ENCODE peak calls at places on chromosomes 13 and 19, in four cellular contexts. X, U, N and Y are unnamed samples.
A peak's percentile ranks its signal among the peaks of the same experiment; 100 is the strongest.

GRCh38 chr19:34269968-34270621 is 15.7 kb downstream of the GARRE1 start:
- DNase-seq in X (peak; percentile 50), U (peak; percentile 71), N (no peak), Y (peak; percentile 57)

GRCh38 chr13:75446874-75447273 is 35.1 kb downstream of the TBC1D4 start:
- DNase-seq in X (no peak), U (no peak), N (no peak), Y (no peak)

GRCh38 chr13:56907766-56908165 is 233.0 kb upstream of the PRR20A start:
- DNase-seq in X (no peak), U (peak; percentile 47), N (no peak), Y (no peak)

GRCh38 chr13:99893567-99893966 is 78.0 kb downstream of the ZIC5 start:
- DNase-seq in X (no peak), U (no peak), N (no peak), Y (no peak)

GRCh38 chr13:95145587-95145986 is 155.7 kb downstream of the ABCC4 start:
- DNase-seq in X (no peak), U (no peak), N (no peak), Y (no peak)

GRCh38 chr19:30171138-30171635 is 201.0 kb upstream of the ZNF536 start:
- DNase-seq in X (no peak), U (no peak), N (no peak), Y (no peak)

GRCh38 chr13:112510002-112510780 is 77.8 kb downstream of the TUBGCP3 start:
- DNase-seq in X (peak; percentile 70), U (peak; percentile 69), N (peak; percentile 63), Y (no peak)

GRCh38 chr13:44140146-44140545 is 233.5 kb upstream of the SERP2 start:
- DNase-seq in X (no peak), U (no peak), N (no peak), Y (no peak)

GRCh38 chr19:2266183-2266993 is 10.2 kb upstream of the JSRP1 start:
- DNase-seq in X (peak; percentile 82), U (peak; percentile 53), N (no peak), Y (peak; percentile 88)

GRCh38 chr13:30466358-30466714 is 600 bp upstream of the HMGB1 start:
- DNase-seq in X (peak; percentile 41), U (peak; percentile 28), N (no peak), Y (no peak)

GRCh38 chr13:27923794-27924528 is 4.2 kb downstream of the PDX1 start:
- DNase-seq in X (peak; percentile 8), U (no peak), N (no peak), Y (no peak)

GRCh38 chr19:768424-768823 is 17.5 kb downstream of the MISP start:
- DNase-seq in X (peak; percentile 70), U (peak; percentile 17), N (peak; percentile 89), Y (no peak)

GRCh38 chr13:106520205-106521004 is 15.1 kb downstream of the EFNB2 start:
- DNase-seq in X (peak; percentile 62), U (no peak), N (no peak), Y (no peak)

GRCh38 chr13:80259159-80259558 is 81.8 kb downstream of the SPRY2 start:
- DNase-seq in X (no peak), U (no peak), N (no peak), Y (no peak)

GRCh38 chr13:111361046-111361872 is 40.8 kb downstream of the TEX29 start:
- DNase-seq in X (no peak), U (no peak), N (no peak), Y (no peak)

GRCh38 chr13:44117351-44117750 is 237.6 kb downstream of the LACC1 start:
- DNase-seq in X (no peak), U (no peak), N (peak; percentile 12), Y (no peak)

GRCh38 chr13:34201050-34201913 is 383.3 kb downstream of the RFC3 start:
- DNase-seq in X (peak; percentile 67), U (peak; percentile 48), N (no peak), Y (peak; percentile 15)

GRCh38 chr19:47687906-47688305 is 25.3 kb upstream of the EHD2 start:
- DNase-seq in X (no peak), U (no peak), N (no peak), Y (no peak)

GRCh38 chr13:98315466-98315865 is 138.4 kb upstream of the RNF113B start:
- DNase-seq in X (peak; percentile 45), U (no peak), N (no peak), Y (no peak)

GRCh38 chr13:111636271-111636670 is 315.8 kb downstream of the TEX29 start:
- DNase-seq in X (no peak), U (no peak), N (no peak), Y (no peak)

GRCh38 chr13:114264886-114265611 is 16.4 kb upstream of the UPF3A start:
- DNase-seq in X (peak; percentile 66), U (no peak), N (peak; percentile 31), Y (no peak)

GRCh38 chr13:97259787-97260641 is 37.9 kb downstream of the MBNL2 start:
- DNase-seq in X (peak; percentile 75), U (peak; percentile 58), N (no peak), Y (no peak)

GRCh38 chr19:34556500-34556899 is 74.9 kb downstream of the WTIP start:
- DNase-seq in X (peak; percentile 77), U (no peak), N (no peak), Y (peak; percentile 20)

GRCh38 chr19:9427941-9428340 is 7.4 kb downstream of the ZNF266 start:
- DNase-seq in X (no peak), U (no peak), N (no peak), Y (no peak)

GRCh38 chr19:40392894-40393517 is 3.0 kb upstream of the HIPK4 start:
- DNase-seq in X (no peak), U (peak; percentile 57), N (no peak), Y (no peak)

GRCh38 chr13:113192902-113193301 is 15.6 kb downstream of the PCID2 start:
- DNase-seq in X (peak; percentile 91), U (peak; percentile 80), N (no peak), Y (no peak)

GRCh38 chr19:34654796-34655195 is 22.2 kb downstream of the SCGB2B2 start:
- DNase-seq in X (no peak), U (no peak), N (no peak), Y (no peak)

GRCh38 chr19:3721131-3721899 is 13.1 kb downstream of the TJP3 start:
- DNase-seq in X (peak; percentile 69), U (peak; percentile 38), N (peak; percentile 54), Y (peak; percentile 78)

GRCh38 chr13:113905018-113905417 is 41.1 kb upstream of the GAS6 start:
- DNase-seq in X (no peak), U (no peak), N (no peak), Y (no peak)

GRCh38 chr19:38057954-38058690 is 151.1 kb downstream of the SIPA1L3 start:
- DNase-seq in X (no peak), U (no peak), N (no peak), Y (no peak)

GRCh38 chr13:109584844-109585361 is 201.5 kb downstream of the IRS2 start:
- DNase-seq in X (no peak), U (no peak), N (no peak), Y (no peak)

GRCh38 chr19:411723-412355 is 2.9 kb upstream of the C2CD4C start:
- DNase-seq in X (no peak), U (no peak), N (no peak), Y (no peak)

DNA sequence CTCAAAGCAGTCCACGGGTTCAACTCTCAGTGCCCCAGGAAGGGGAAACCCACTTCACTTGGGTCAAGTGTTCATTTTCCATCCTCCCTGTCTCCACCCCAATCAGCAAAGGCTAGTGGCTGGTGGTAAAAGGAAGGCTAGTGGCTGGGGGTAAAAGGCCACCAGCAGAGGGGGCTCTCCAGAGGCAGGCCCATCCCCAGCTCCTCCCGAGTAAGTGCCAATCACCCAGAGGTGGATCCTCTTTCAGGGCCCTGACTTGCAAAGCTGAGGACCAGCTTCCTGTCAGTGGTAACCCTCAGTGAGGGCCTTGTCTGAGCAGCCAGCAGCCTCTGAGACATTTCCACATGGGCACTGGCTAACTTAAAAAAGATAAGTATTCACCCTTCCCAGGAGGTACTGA is 22.0 kb upstream of the TPT1 start:
- DNase-seq in X (no peak), U (no peak), N (no peak), Y (no peak)
- TF ChIP-seq CTCF in X (no peak), U (peak; percentile 14), N (no peak), Y (no peak)

GRCh38 chr13:51818276-51818675 is 14.3 kb upstream of the DHRS12 start:
- DNase-seq in X (no peak), U (no peak), N (no peak), Y (peak; percentile 72)
- TF ChIP-seq CTCF in X (no peak), U (no peak), N (no peak), Y (peak; percentile 45)

GRCh38 chr19:36973021-36973843 is 57.1 kb downstream of the ZNF568 start:
- DNase-seq in X (peak; percentile 72), U (peak; percentile 56), N (peak; percentile 23), Y (peak; percentile 89)
- TF ChIP-seq CTCF in X (peak; percentile 68), U (peak; percentile 92), N (peak; percentile 92), Y (peak; percentile 94)

DNA sequence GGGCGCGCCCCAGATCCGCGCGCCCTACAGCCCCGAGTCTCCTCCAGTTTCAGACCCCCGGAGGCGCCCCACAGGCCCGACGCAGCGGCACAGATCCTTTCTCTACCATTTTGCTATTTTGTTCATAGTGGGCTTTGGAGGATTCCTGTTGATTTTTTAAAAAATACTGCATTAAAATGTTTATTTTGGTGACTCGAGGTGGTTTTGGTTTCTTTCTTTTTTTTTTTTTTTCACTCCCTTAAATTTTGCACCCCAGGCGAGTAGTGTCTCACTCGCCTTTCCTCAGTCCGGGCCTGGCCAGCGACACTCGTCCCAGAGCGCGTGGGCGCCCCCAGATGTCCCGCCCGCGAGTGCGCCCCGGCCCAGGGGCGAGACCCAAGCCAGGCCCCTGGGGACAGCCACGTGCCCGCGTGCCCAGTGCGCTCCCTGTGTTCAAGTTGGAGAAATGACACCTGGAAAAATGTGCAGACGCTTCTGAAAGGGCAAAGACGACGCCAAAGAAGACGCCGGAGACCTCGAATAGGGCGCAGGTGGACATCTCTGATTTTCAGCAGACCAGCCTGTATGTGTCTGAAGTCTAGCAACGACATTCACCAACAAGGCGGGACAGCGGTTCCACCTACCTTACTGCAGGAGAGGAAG is 478 bp upstream of the INSR start:
- DNase-seq in X (peak; percentile 32), U (no peak), N (no peak), Y (peak; percentile 78)
- TF ChIP-seq CTCF in X (no peak), U (no peak), N (no peak), Y (peak; percentile 63)

GRCh38 chr19:52963229-52963760 is 614 bp upstream of the ZNF816 start:
- DNase-seq in X (no peak), U (no peak), N (no peak), Y (peak; percentile 22)
- TF ChIP-seq CTCF in X (no peak), U (no peak), N (no peak), Y (no peak)